ENCODE peak calls at places on chromosomes 5 and 9, in nine cellular contexts. Y, N, O, W, F, D, G, S and I are unnamed samples.

GRCh38 chr5:73186976-73187375 is 14.0 kb downstream of the TMEM174 start:
- DNase-seq in Y (no peak), N (no peak), O (no peak), W (no peak), F (no peak), D (no peak), G (no peak), S (no peak), I (peak; percentile 24)

GRCh38 chr9:126514037-126514821 is 99.5 kb upstream of the LMX1B start:
- DNase-seq in Y (peak; percentile 33), N (peak; percentile 24), O (peak; percentile 50), W (peak; percentile 65), F (peak; percentile 94), D (no peak), G (peak; percentile 74), S (peak; percentile 67), I (peak; percentile 95)

GRCh38 chr9:131728961-131729360 is 10.9 kb downstream of the RAPGEF1 start:
- DNase-seq in Y (no peak), N (no peak), O (peak; percentile 65), W (peak; percentile 66), F (peak; percentile 88), D (no peak), G (peak; percentile 62), S (no peak), I (no peak)

GRCh38 chr9:114449236-114449635 is 56.0 kb downstream of the WHRN start:
- DNase-seq in Y (no peak), N (no peak), O (no peak), W (no peak), F (no peak), D (no peak), G (no peak), S (no peak), I (no peak)

GRCh38 chr9:108478871-108479332 is 376.9 kb downstream of the ACTL7B start:
- DNase-seq in Y (no peak), N (no peak), O (no peak), W (no peak), F (no peak), D (peak; percentile 61), G (no peak), S (no peak), I (no peak)

GRCh38 chr9:81146684-81147337 is 542.5 kb downstream of the TLE1 start:
- DNase-seq in Y (no peak), N (no peak), O (no peak), W (no peak), F (no peak), D (peak; percentile 67), G (no peak), S (no peak), I (no peak)

GRCh38 chr5:129554134-129554904 is 94.2 kb downstream of the ADAMTS19 start:
- DNase-seq in Y (no peak), N (no peak), O (no peak), W (no peak), F (no peak), D (no peak), G (no peak), S (no peak), I (no peak)

GRCh38 chr9:82456621-82457020 is 468.0 kb downstream of the SPATA31D1 start:
- DNase-seq in Y (no peak), N (no peak), O (no peak), W (no peak), F (no peak), D (peak; percentile 77), G (no peak), S (no peak), I (no peak)

GRCh38 chr9:124018731-124019697 is 7.4 kb downstream of the LHX2 start:
- DNase-seq in Y (no peak), N (no peak), O (no peak), W (no peak), F (no peak), D (no peak), G (no peak), S (no peak), I (peak; percentile 75)

GRCh38 chr9:123081824-123082223 is 48.4 kb downstream of the GPR21 start:
- DNase-seq in Y (no peak), N (no peak), O (no peak), W (no peak), F (no peak), D (peak; percentile 51), G (peak; percentile 36), S (no peak), I (peak; percentile 68)

GRCh38 chr9:119234636-119235035 is 134.6 kb downstream of the BRINP1 start:
- DNase-seq in Y (no peak), N (no peak), O (no peak), W (no peak), F (no peak), D (peak; percentile 79), G (no peak), S (no peak), I (no peak)

GRCh38 chr5:154477382-154478223 is 424 bp downstream of the HAND1 start:
- DNase-seq in Y (no peak), N (no peak), O (no peak), W (no peak), F (no peak), D (no peak), G (no peak), S (no peak), I (peak; percentile 86)

GRCh38 chr9:126123927-126124326 is 202.7 kb upstream of the MVB12B start:
- DNase-seq in Y (no peak), N (no peak), O (no peak), W (no peak), F (no peak), D (no peak), G (peak; percentile 4), S (no peak), I (peak; percentile 15)

GRCh38 chr5:40066616-40067015 is 613.1 kb upstream of the PTGER4 start:
- DNase-seq in Y (no peak), N (no peak), O (no peak), W (no peak), F (no peak), D (no peak), G (no peak), S (no peak), I (no peak)

GRCh38 chr5:136174021-136174659 is 18.8 kb downstream of the SMIM32 start:
- DNase-seq in Y (no peak), N (no peak), O (no peak), W (no peak), F (no peak), D (peak; percentile 43), G (no peak), S (no peak), I (no peak)